ENCODE peak calls at places on chromosomes 4 and X, in five cellular contexts. O is aorta, Q is Right ventricle myocardium superior, H is NCI-H1092, L is brain microvascular endothelial cell. P is an unnamed sample.

GRCh38 chr4:70315928-70316327 is 18.9 kb upstream of the CABS1 start:
- DNase-seq in O (no peak), Q (no peak), H (no peak), L (no peak), P (no peak)

GRCh38 chr4:186845137-186845842 is 121.6 kb upstream of the FAT1 start:
- DNase-seq in O (peak; percentile 75), Q (no peak), H (no peak), L (peak; percentile 90), P (no peak)

GRCh38 chr4:52659722-52660261 is 691 bp upstream of the USP46 start:
- DNase-seq in O (peak; percentile 92), Q (peak; percentile 86), H (no peak), L (peak; percentile 13), P (no peak)

GRCh38 chr4:99572527-99573240 is 1.9 kb upstream of the MTTP start:
- DNase-seq in O (no peak), Q (no peak), H (no peak), L (no peak), P (no peak)

GRCh38 chr4:122700178-122700725 is 32.3 kb upstream of the BBS12 start:
- DNase-seq in O (no peak), Q (peak; percentile 83), H (no peak), L (peak; percentile 70), P (no peak)

GRCh38 chrX:38692961-38693360 is 108.3 kb upstream of the MID1IP1 start:
- DNase-seq in O (no peak), Q (no peak), H (no peak), L (no peak), P (no peak)

GRCh38 chr4:11505225-11505971 is 76.7 kb upstream of the HS3ST1 start:
- DNase-seq in O (no peak), Q (no peak), H (no peak), L (no peak), P (no peak)

GRCh38 chr4:159606835-159607234 is 504.0 kb downstream of the RAPGEF2 start:
- DNase-seq in O (no peak), Q (no peak), H (no peak), L (no peak), P (no peak)

GRCh38 chr4:101345271-101345595 is 2.1 kb downstream of the PPP3CA start:
- DNase-seq in O (no peak), Q (no peak), H (no peak), L (peak; percentile 10), P (peak; percentile 78)

GRCh38 chr4:158032733-158033415 is 140.0 kb downstream of the GASK1B start:
- DNase-seq in O (no peak), Q (no peak), H (no peak), L (no peak), P (no peak)

GRCh38 chr4:151093203-151093602 is 6.2 kb upstream of the RPS3A start:
- DNase-seq in O (no peak), Q (no peak), H (no peak), L (no peak), P (no peak)

GRCh38 chrX:150846130-150846529 is 52.3 kb downstream of the CD99L2 start:
- DNase-seq in O (no peak), Q (no peak), H (no peak), L (no peak), P (no peak)

GRCh38 chr4:146389561-146389960 is 132.2 kb downstream of the SLC10A7 start:
- DNase-seq in O (no peak), Q (no peak), H (no peak), L (no peak), P (no peak)

GRCh38 chr4:26325191-26325590 is 4.4 kb downstream of the RBPJ start:
- DNase-seq in O (no peak), Q (no peak), H (no peak), L (peak; percentile 43), P (no peak)

GRCh38 chrX:40085714-40086113 is 12.0 kb downstream of the BCOR start:
- DNase-seq in O (peak; percentile 71), Q (no peak), H (no peak), L (no peak), P (no peak)

GRCh38 chr4:56321246-56321645 is 66.0 kb downstream of the AASDH start:
- DNase-seq in O (no peak), Q (no peak), H (no peak), L (no peak), P (no peak)

GRCh38 chr4:712093-712492 is 6.5 kb downstream of the PCGF3 start:
- DNase-seq in O (no peak), Q (no peak), H (no peak), L (no peak), P (no peak)

GRCh38 chr4:120922390-120923200 is at the start of gene PRDM5:
- DNase-seq in O (peak; percentile 87), Q (peak; percentile 78), H (no peak), L (peak; percentile 16), P (no peak)

GRCh38 chr4:6322761-6323566 is 53.3 kb downstream of the WFS1 start:
- DNase-seq in O (no peak), Q (no peak), H (no peak), L (no peak), P (no peak)

GRCh38 chr4:108592674-108592986 is 27.7 kb upstream of the RPL34 start:
- DNase-seq in O (no peak), Q (no peak), H (peak; percentile 10), L (no peak), P (peak; percentile 46)

GRCh38 chr4:14581741-14582140 is 420.5 kb upstream of the CPEB2 start:
- DNase-seq in O (no peak), Q (no peak), H (no peak), L (no peak), P (no peak)

GRCh38 chrX:10932842-10933440 is 178.2 kb upstream of the HCCS start:
- DNase-seq in O (no peak), Q (no peak), H (no peak), L (peak; percentile 16), P (no peak)

GRCh38 chr4:140789752-140790151 is 33.6 kb upstream of the TBC1D9 start:
- DNase-seq in O (no peak), Q (no peak), H (no peak), L (no peak), P (no peak)

GRCh38 chr4:171814545-171814944 is 1.3 kb downstream of the GALNTL6 start:
- DNase-seq in O (no peak), Q (peak; percentile 40), H (no peak), L (no peak), P (no peak)

GRCh38 chrX:13432376-13432775 is 112.5 kb upstream of the ATXN3L start:
- DNase-seq in O (no peak), Q (no peak), H (no peak), L (peak; percentile 87), P (no peak)

GRCh38 chrX:2828404-2829065 is at the start of gene GYG2:
- DNase-seq in O (no peak), Q (no peak), H (no peak), L (no peak), P (no peak)

GRCh38 chr4:144575181-144575580 is 70.8 kb upstream of the HHIP start:
- DNase-seq in O (no peak), Q (no peak), H (no peak), L (no peak), P (no peak)

GRCh38 chr4:24434193-24434728 is 150.1 kb downstream of the DHX15 start:
- DNase-seq in O (no peak), Q (no peak), H (no peak), L (no peak), P (no peak)

GRCh38 chr4:168387091-168387490 is 68.5 kb upstream of the DDX60 start:
- DNase-seq in O (no peak), Q (no peak), H (no peak), L (no peak), P (no peak)

GRCh38 chr4:151744614-151745013 is 16.2 kb downstream of the GATB start:
- DNase-seq in O (no peak), Q (no peak), H (no peak), L (peak; percentile 92), P (no peak)

GRCh38 chrX:131792789-131793462 is 230.2 kb upstream of the STK26 start:
- DNase-seq in O (peak; percentile 90), Q (no peak), H (peak; percentile 32), L (peak; percentile 87), P (no peak)

GRCh38 chrX:2514131-2514530 is 13.4 kb upstream of the DHRSX start:
- DNase-seq in O (no peak), Q (no peak), H (no peak), L (no peak), P (no peak)

GRCh38 chr4:123104275-123104674 is 181.9 kb upstream of the NUDT6 start:
- DNase-seq in O (no peak), Q (no peak), H (no peak), L (no peak), P (no peak)

GRCh38 chrX:39859991-39860861 is 237.5 kb downstream of the BCOR start:
- DNase-seq in O (no peak), Q (peak; percentile 41), H (no peak), L (peak; percentile 51), P (peak; percentile 12)

GRCh38 chrX:153245288-153245731 is 66.2 kb downstream of the MAGEA1 start:
- DNase-seq in O (no peak), Q (no peak), H (no peak), L (no peak), P (peak; percentile 33)

GRCh38 chrX:94288972-94289371 is 615.0 kb downstream of the FAM133A start:
- DNase-seq in O (no peak), Q (no peak), H (no peak), L (no peak), P (no peak)

P was measured in NCI-H2029 treated with DMSO at 0.1 percent for 48 hours.